ENCODE peak calls at places on chromosomes 5 and 9, in seven cellular contexts. K, N, Z, I, V, A and W are unnamed samples.

GRCh38 chr5:169280286-169280685 is 20.7 kb downstream of the SLIT3 start:
- DNase-seq in K (no peak), N (no peak), Z (no peak), I (no peak), V (no peak), A (no peak), W (no peak)

GRCh38 chr5:16733597-16733996 is 116.8 kb upstream of the RETREG1 start:
- DNase-seq in K (no peak), N (no peak), Z (no peak), I (no peak), V (no peak), A (no peak), W (no peak)

GRCh38 chr5:56569576-56569975 is 245.8 kb upstream of the MAP3K1 start:
- DNase-seq in K (no peak), N (no peak), Z (peak; percentile 43), I (no peak), V (no peak), A (no peak), W (no peak)

GRCh38 chr5:112692472-112692871 is 45.2 kb upstream of the APC start:
- DNase-seq in K (no peak), N (no peak), Z (no peak), I (no peak), V (no peak), A (no peak), W (no peak)

GRCh38 chr9:14994738-14995137 is 84.5 kb upstream of the FREM1 start:
- DNase-seq in K (no peak), N (no peak), Z (no peak), I (no peak), V (no peak), A (no peak), W (no peak)

GRCh38 chr5:17077447-17078233 is 139.8 kb upstream of the BASP1 start:
- DNase-seq in K (no peak), N (no peak), Z (no peak), I (no peak), V (no peak), A (no peak), W (no peak)

GRCh38 chr5:169637085-169637855 is at the start of gene DOCK2:
- DNase-seq in K (peak; percentile 85), N (peak; percentile 66), Z (no peak), I (peak; percentile 87), V (peak; percentile 51), A (no peak), W (peak; percentile 89)

GRCh38 chr5:150161242-150162141 is 5.1 kb upstream of the CDX1 start:
- DNase-seq in K (peak; percentile 69), N (peak; percentile 91), Z (peak; percentile 74), I (peak; percentile 79), V (peak; percentile 98), A (peak; percentile 77), W (peak; percentile 63)

GRCh38 chr5:9348296-9348996 is 197.4 kb downstream of the SEMA5A start:
- DNase-seq in K (no peak), N (no peak), Z (peak; percentile 70), I (no peak), V (no peak), A (peak; percentile 35), W (no peak)

GRCh38 chr5:180135128-180135955 is 63.8 kb upstream of the RNF130 start:
- DNase-seq in K (no peak), N (no peak), Z (peak; percentile 57), I (peak; percentile 63), V (peak; percentile 12), A (peak; percentile 52), W (peak; percentile 66)

GRCh38 chr5:171978519-171978918 is 27.9 kb downstream of the FBXW11 start:
- DNase-seq in K (peak; percentile 63), N (no peak), Z (no peak), I (no peak), V (no peak), A (no peak), W (no peak)

GRCh38 chr9:35798658-35799366 is 7.4 kb downstream of the NPR2 start:
- DNase-seq in K (no peak), N (no peak), Z (no peak), I (no peak), V (no peak), A (peak; percentile 31), W (no peak)

GRCh38 chr5:125011419-125011818 is 265.0 kb upstream of the ZNF608 start:
- DNase-seq in K (no peak), N (no peak), Z (no peak), I (no peak), V (no peak), A (no peak), W (no peak)

GRCh38 chr5:138654281-138654867 is 79.2 kb upstream of the HSPA9 start:
- DNase-seq in K (no peak), N (no peak), Z (peak; percentile 70), I (no peak), V (no peak), A (peak; percentile 70), W (no peak)

GRCh38 chr5:10724799-10725507 is 36.1 kb downstream of the DAP start:
- DNase-seq in K (no peak), N (peak; percentile 73), Z (peak; percentile 94), I (no peak), V (no peak), A (peak; percentile 77), W (no peak)

DNA sequence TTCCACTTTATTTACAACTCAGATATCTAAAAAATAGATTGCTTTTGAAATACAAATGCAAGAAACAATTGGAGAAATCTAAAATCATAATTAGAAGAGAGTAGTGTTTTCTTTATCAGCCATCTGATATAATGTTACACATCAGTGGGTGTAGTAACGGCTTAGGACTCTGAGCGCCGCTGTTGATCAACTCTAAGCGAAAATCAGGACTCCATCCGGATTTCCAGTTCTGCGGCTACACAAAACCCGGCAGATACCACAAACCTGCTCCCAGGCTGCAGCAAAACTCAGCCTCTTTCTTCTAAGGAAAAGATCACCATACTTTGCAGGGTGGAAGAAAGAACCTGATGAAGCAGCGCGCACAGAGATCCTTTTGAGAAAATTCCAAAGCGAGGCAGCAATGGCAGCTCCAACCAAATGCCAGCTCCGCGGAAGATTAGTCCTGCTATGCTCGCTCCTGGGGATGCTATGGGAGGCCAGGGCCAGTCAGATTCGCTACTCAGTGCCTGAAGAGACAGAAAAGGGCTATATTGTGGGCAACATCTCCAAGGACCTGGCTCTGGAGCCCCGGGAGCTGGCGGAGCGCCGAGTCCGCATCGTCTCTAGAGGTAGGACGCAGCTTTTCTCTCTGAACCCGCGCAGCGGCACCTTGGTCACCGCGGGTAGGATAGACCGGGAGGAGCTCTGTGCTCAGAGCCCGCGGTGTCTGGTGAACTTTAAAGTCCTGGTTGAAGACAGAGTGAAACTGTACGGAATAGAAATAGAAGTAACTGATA is at the start of gene PCDHGA9:
- DNase-seq in K (no peak), N (no peak), Z (peak; percentile 42), I (no peak), V (no peak), A (peak; percentile 24), W (no peak)
- TF ChIP-seq CTCF in K (peak; percentile 26), N (peak; percentile 32), Z (peak; percentile 39), I (peak; percentile 33), V (no peak), A (peak; percentile 62), W (peak; percentile 70)

GRCh38 chr9:109101202-109101595 is 18.5 kb downstream of the TMEM245 start:
- DNase-seq in K (no peak), N (no peak), Z (no peak), I (no peak), V (no peak), A (no peak), W (no peak)
- TF ChIP-seq CTCF in K (no peak), N (no peak), Z (no peak), I (no peak), V (no peak), A (no peak), W (no peak)

GRCh38 chr5:74212336-74212735 is 428.2 kb downstream of the ENC1 start:
- DNase-seq in K (peak; percentile 35), N (no peak), Z (no peak), I (no peak), V (no peak), A (peak; percentile 48), W (no peak)
- TF ChIP-seq CTCF in K (peak; percentile 71), N (no peak), Z (peak; percentile 47), I (peak; percentile 12), V (peak; percentile 24), A (peak; percentile 76), W (no peak)

GRCh38 chr5:3599283-3600105 is 3.9 kb downstream of the IRX1 start:
- DNase-seq in K (no peak), N (no peak), Z (peak; percentile 47), I (no peak), V (no peak), A (no peak), W (no peak)
- TF ChIP-seq CTCF in K (no peak), N (no peak), Z (peak; percentile 21), I (peak; percentile 17), V (no peak), A (no peak), W (no peak)

GRCh38 chr9:137302176-137303030 is at the start of gene NRARP:
- DNase-seq in K (peak; percentile 91), N (peak; percentile 92), Z (peak; percentile 74), I (peak; percentile 94), V (peak; percentile 95), A (peak; percentile 67), W (peak; percentile 89)
- TF ChIP-seq CTCF in K (peak; percentile 68), N (peak; percentile 60), Z (peak; percentile 56), I (peak; percentile 53), V (peak; percentile 31), A (peak; percentile 63), W (peak; percentile 88)

DNA sequence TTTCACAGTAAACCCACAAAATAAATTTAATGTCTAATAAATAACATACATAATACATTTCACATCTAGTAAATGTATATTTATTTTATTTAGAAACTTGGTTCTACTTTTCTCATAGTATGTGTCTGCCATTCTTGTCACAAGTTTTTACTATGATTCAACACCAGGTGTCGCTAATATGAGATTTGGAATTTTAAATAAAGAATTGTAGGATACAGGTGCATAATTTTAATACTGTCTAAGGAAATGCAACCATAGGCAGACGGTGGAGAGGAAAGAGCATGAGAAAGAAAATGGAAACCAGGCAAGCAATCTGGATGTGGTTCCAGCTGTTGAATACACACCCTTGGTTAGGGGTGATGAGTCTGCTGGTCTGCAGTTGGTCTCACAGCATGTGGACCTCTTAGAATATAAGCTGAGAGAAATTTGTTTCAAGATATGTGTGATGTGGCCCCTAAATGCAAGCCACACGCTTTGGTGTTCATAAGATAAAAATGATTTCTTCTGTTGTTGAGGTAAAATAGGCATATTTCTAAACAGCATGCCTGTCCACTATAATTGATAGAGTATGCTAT is 114.7 kb upstream of the TXNDC8 start:
- DNase-seq in K (peak; percentile 7), N (no peak), Z (peak; percentile 15), I (no peak), V (no peak), A (no peak), W (no peak)
- TF ChIP-seq CTCF in K (peak; percentile 82), N (peak; percentile 41), Z (peak; percentile 53), I (peak; percentile 38), V (peak; percentile 29), A (peak; percentile 31), W (peak; percentile 66)

GRCh38 chr9:29211681-29212589 is 1638.7 kb upstream of the C9orf72 start:
- DNase-seq in K (no peak), N (no peak), Z (peak; percentile 7), I (peak; percentile 50), V (peak; percentile 20), A (no peak), W (no peak)
- TF ChIP-seq CTCF in K (no peak), N (peak; percentile 48), Z (peak; percentile 73), I (peak; percentile 62), V (peak; percentile 58), A (peak; percentile 69), W (peak; percentile 72)